ENCODE peak calls at places on chromosomes 4 and X, in seven cellular contexts. K, R, U, C, G, T and F are unnamed samples.

GRCh38 chrX:150363561-150364346 is 637 bp downstream of the MAMLD1 start:
- DNase-seq in C (no peak), G (peak), K (peak), R (peak), T (peak), U (peak), F (peak)

GRCh38 chrX:22674947-22675346 is 324.8 kb upstream of the DDX53 start:
- DNase-seq in T (no peak), R (no peak), K (no peak), C (no peak), G (no peak), U (no peak), F (no peak)

GRCh38 chr4:22458112-22458511 is 57.8 kb downstream of the ADGRA3 start:
- DNase-seq in K (no peak), U (no peak), C (no peak), T (no peak), G (no peak), R (no peak), F (no peak)

GRCh38 chr4:177573487-177573886 is 131.2 kb upstream of the AGA start:
- DNase-seq in C (peak), T (peak), R (no peak), K (peak), G (no peak), U (no peak), F (peak)

GRCh38 chr4:124121511-124121934 is 591.0 kb downstream of the ANKRD50 start:
- DNase-seq in R (no peak), G (no peak), K (peak), T (no peak), C (no peak), U (no peak), F (no peak)

GRCh38 chr4:38449506-38450174 is 214.4 kb upstream of the KLF3 start:
- DNase-seq in G (no peak), U (no peak), C (no peak), T (no peak), R (peak), K (no peak), F (no peak)

GRCh38 chrX:154409222-154409871 is at the start of gene DNASE1L1:
- DNase-seq in K (peak), U (peak), C (peak), R (peak), T (no peak), G (peak), F (peak)

GRCh38 chr4:140355288-140355687 is 18.2 kb upstream of the SCOC start:
- DNase-seq in K (no peak), G (no peak), U (no peak), T (no peak), R (no peak), C (no peak), F (no peak)

GRCh38 chr4:68163754-68164153 is 34.1 kb upstream of the TMPRSS11F start:
- DNase-seq in C (no peak), T (no peak), U (no peak), G (no peak), K (no peak), R (no peak), F (no peak)

GRCh38 chr4:7254736-7255487 is 62.6 kb downstream of the SORCS2 start:
- DNase-seq in C (no peak), U (no peak), K (no peak), T (no peak), G (no peak), R (no peak), F (no peak)

GRCh38 chrX:32483534-32484136 is 727.7 kb downstream of the DMD start:
- DNase-seq in C (no peak), U (no peak), R (no peak), G (no peak), T (no peak), K (no peak), F (peak)

GRCh38 chr4:75211422-75211821 is 278.5 kb downstream of the PARM1 start:
- DNase-seq in U (no peak), C (no peak), K (no peak), G (no peak), T (no peak), R (no peak), F (no peak)

GRCh38 chrX:129738466-129739308 is at the start of gene XPNPEP2:
- DNase-seq in C (no peak), G (no peak), R (no peak), U (no peak), T (no peak), K (no peak), F (no peak)

GRCh38 chr4:102601586-102602227 is 100.5 kb downstream of the NFKB1 start:
- DNase-seq in U (no peak), K (no peak), G (no peak), R (no peak), C (no peak), T (no peak), F (no peak)

GRCh38 chr4:180664766-180665368 is 1578.3 kb upstream of the TENM3 start:
- DNase-seq in U (no peak), G (peak), R (peak), C (peak), K (peak), T (peak), F (peak)

GRCh38 chrX:14027031-14027430 is 2.7 kb downstream of the GEMIN8 start:
- DNase-seq in K (peak), U (peak), R (peak), G (no peak), T (peak), C (no peak), F (no peak)

GRCh38 chr4:146342600-146343192 is 128.4 kb downstream of the REELD1 start:
- DNase-seq in T (peak), R (peak), K (peak), C (no peak), U (no peak), G (no peak), F (no peak)

GRCh38 chr4:52982246-52982950 is 120.3 kb downstream of the RASL11B start:
- DNase-seq in U (no peak), K (peak), C (peak), G (no peak), R (no peak), T (peak), F (peak)

GRCh38 chr4:188147776-188148175 is 8.5 kb downstream of the TRIML1 start:
- DNase-seq in K (no peak), G (no peak), T (no peak), C (no peak), U (no peak), R (no peak), F (no peak)

GRCh38 chrX:1178580-1179057 is 33.8 kb downstream of the CRLF2 start:
- DNase-seq in C (peak), R (no peak), K (no peak), U (no peak), T (no peak), G (no peak), F (no peak)

GRCh38 chr4:86816463-86817107 is 32.6 kb downstream of the SLC10A6 start:
- DNase-seq in U (no peak), C (no peak), R (no peak), G (no peak), T (no peak), K (no peak), F (no peak)

GRCh38 chrX:82813671-82814078 is 694.4 kb upstream of the POU3F4 start:
- DNase-seq in T (no peak), R (no peak), G (no peak), C (peak), U (no peak), K (peak), F (peak)